ENCODE peak calls at places on chromosomes 6 and 20, in eight cellular contexts. M is HTR-8/SVneo; J is NCI-H1092 treated with DMSO at 0.1 percent for 48 hours; P is T-helper 1 cell; R is activated CD4-positive, alpha-beta T cell treated with anti-CD3 and anti-CD28 coated beads for 48 hours; Z is DMS 273 treated with DMSO at 0.1 percent for 48 hours; B is fibroblast of pulmonary artery; O is tibial artery. F is an unnamed sample.

GRCh38 chr20:62611794-62612193 is 30.5 kb upstream of the SLCO4A1 start:
- DNase-seq in M (no peak), R (no peak), P (no peak), Z (no peak), J (no peak), B (no peak), O (no peak), F (no peak)

GRCh38 chr6:144064402-144064830 is 31.0 kb downstream of the SF3B5 start:
- DNase-seq in J (no peak), Z (no peak), P (peak; percentile 31), M (no peak), O (peak; percentile 67), B (no peak), R (peak; percentile 84), F (peak; percentile 20)

GRCh38 chr6:110595112-110595511 is 118.7 kb upstream of the SLC22A16 start:
- DNase-seq in B (peak; percentile 53), M (no peak), Z (no peak), J (no peak), P (no peak), R (no peak), O (no peak), F (no peak)

GRCh38 chr6:39426057-39426592 is 103.6 kb upstream of the KCNK16 start:
- DNase-seq in B (peak; percentile 95), J (no peak), M (peak; percentile 61), Z (no peak), O (no peak), R (no peak), P (no peak), F (peak; percentile 22)

GRCh38 chr6:91719414-91719813 is 1132.5 kb upstream of the MAP3K7 start:
- DNase-seq in M (no peak), B (no peak), Z (no peak), J (no peak), O (no peak), P (no peak), R (no peak), F (no peak)

GRCh38 chr6:94367316-94367715 is 948.0 kb upstream of the EPHA7 start:
- DNase-seq in J (no peak), M (no peak), R (no peak), P (no peak), B (no peak), O (no peak), Z (no peak), F (no peak)

GRCh38 chr6:143179096-143179495 is 118.4 kb downstream of the AIG1 start:
- DNase-seq in B (no peak), Z (no peak), P (no peak), R (no peak), M (no peak), O (no peak), J (no peak), F (no peak)

GRCh38 chr20:10800288-10800687 is 126.5 kb upstream of the JAG1 start:
- DNase-seq in O (no peak), J (peak; percentile 73), R (no peak), B (no peak), Z (no peak), M (no peak), P (no peak), F (no peak)

GRCh38 chr6:88728756-88729155 is 234.7 kb downstream of the RNGTT start:
- DNase-seq in B (no peak), R (no peak), P (no peak), O (no peak), Z (no peak), M (no peak), J (no peak), F (no peak)

GRCh38 chr6:6751615-6752014 is 163.1 kb downstream of the LY86 start:
- DNase-seq in B (no peak), R (peak; percentile 57), Z (no peak), O (no peak), M (no peak), P (no peak), J (no peak), F (no peak)

F was measured in frontal cortex.